ENCODE peak calls at places on chromosomes 3 and 15, in ten cellular contexts. J is astrocyte, U is hepatocyte, K is A549, N is left ventricle myocardium inferior, Y is heart right ventricle, G is IMR-90, L is cardiac muscle cell, A is tibial nerve, W is esophagus squamous epithelium. Q is an unnamed sample.

GRCh38 chr3:86051058-86051457 is 939.9 kb downstream of the VGLL3 start:
- DNase-seq in J (no peak), U (peak; percentile 42), K (no peak), N (no peak), Y (no peak), G (no peak), L (no peak), A (no peak), W (no peak), Q (no peak)

GRCh38 chr15:82572986-82573385 is 32.7 kb upstream of the RPS17 start:
- DNase-seq in J (no peak), U (no peak), K (no peak), N (no peak), Y (no peak), G (no peak), L (no peak), A (no peak), W (no peak), Q (no peak)

GRCh38 chr15:82875411-82876003 is 66.1 kb downstream of the WHAMM start:
- DNase-seq in J (peak; percentile 69), U (no peak), K (no peak), N (no peak), Y (no peak), G (peak; percentile 86), L (no peak), A (no peak), W (no peak), Q (peak; percentile 27)

GRCh38 chr3:126008219-126008618 is 39.2 kb downstream of the ROPN1B start:
- DNase-seq in J (no peak), U (no peak), K (no peak), N (no peak), Y (no peak), G (no peak), L (no peak), A (no peak), W (no peak), Q (no peak)

GRCh38 chr3:13858768-13859520 is 20.9 kb downstream of the WNT7A start:
- DNase-seq in J (no peak), U (no peak), K (no peak), N (no peak), Y (no peak), G (no peak), L (no peak), A (no peak), W (no peak), Q (no peak)

GRCh38 chr3:52124766-52125165 is 29.5 kb downstream of the POC1A start:
- DNase-seq in J (no peak), U (no peak), K (no peak), N (no peak), Y (no peak), G (no peak), L (no peak), A (no peak), W (no peak), Q (no peak)

GRCh38 chr3:195908439-195909293 is at the start of gene TNK2:
- DNase-seq in J (no peak), U (peak; percentile 63), K (no peak), N (no peak), Y (peak; percentile 46), G (no peak), L (peak; percentile 59), A (no peak), W (no peak), Q (no peak)

GRCh38 chr3:53913401-53913800 is 21.7 kb upstream of the SELENOK start:
- DNase-seq in J (no peak), U (no peak), K (no peak), N (no peak), Y (no peak), G (no peak), L (no peak), A (no peak), W (no peak), Q (no peak)

GRCh38 chr3:157099337-157100078 is 60.4 kb downstream of the CCNL1 start:
- DNase-seq in J (peak; percentile 73), U (no peak), K (no peak), N (no peak), Y (no peak), G (peak; percentile 47), L (peak; percentile 46), A (no peak), W (no peak), Q (peak; percentile 76)

GRCh38 chr3:189515916-189516531 is 115.2 kb upstream of the TP63 start:
- DNase-seq in J (peak; percentile 36), U (no peak), K (no peak), N (no peak), Y (no peak), G (no peak), L (no peak), A (no peak), W (no peak), Q (no peak)

GRCh38 chr15:81480645-81481053 is 106.6 kb upstream of the TMC3 start:
- DNase-seq in J (peak; percentile 19), U (peak; percentile 86), K (peak; percentile 61), N (no peak), Y (no peak), G (peak; percentile 69), L (peak; percentile 80), A (peak; percentile 95), W (no peak), Q (peak; percentile 32)

GRCh38 chr15:58770519-58770856 is 614 bp upstream of the MINDY2 start:
- DNase-seq in J (peak; percentile 94), U (peak; percentile 64), K (no peak), N (no peak), Y (no peak), G (peak; percentile 84), L (no peak), A (peak; percentile 10), W (no peak), Q (peak; percentile 49)

GRCh38 chr15:76185716-76186115 is 125.6 kb downstream of the ETFA start:
- DNase-seq in J (peak; percentile 49), U (peak; percentile 54), K (peak; percentile 83), N (no peak), Y (no peak), G (peak; percentile 75), L (peak; percentile 29), A (no peak), W (no peak), Q (peak; percentile 43)

DNA sequence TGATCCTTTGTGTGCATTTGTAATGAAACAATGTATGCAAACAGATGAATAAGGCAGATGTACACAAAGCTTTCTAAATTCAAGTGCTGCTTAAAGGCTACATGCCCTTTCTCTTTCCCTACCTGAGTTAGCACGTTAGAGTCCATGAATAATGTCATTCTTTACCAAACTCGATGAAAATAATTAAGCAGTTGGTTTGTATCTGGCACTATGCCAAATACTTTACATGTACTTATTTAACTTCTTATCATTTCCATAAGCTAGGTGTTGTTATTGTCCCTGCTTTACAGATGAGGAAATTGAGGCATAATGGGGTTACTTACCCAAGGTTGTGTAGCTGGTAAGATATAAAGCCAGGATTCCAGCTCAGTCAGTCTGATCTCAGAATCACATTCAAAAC is 2.4 kb downstream of the GPR171 start:
- DNase-seq in J (no peak), U (no peak), K (no peak), N (no peak), Y (no peak), G (no peak), L (no peak), A (no peak), W (no peak), Q (no peak)
- H3K27ac ChIP-seq in J (no peak overlapping the region), U (no peak overlapping the region), K (no peak overlapping the region), N (no peak overlapping the region), Y (no peak overlapping the region), G (no peak overlapping the region), L (no peak overlapping the region), A (no peak overlapping the region), W (no peak overlapping the region), Q (no peak overlapping the region)

GRCh38 chr3:112776836-112777235 is 69.8 kb downstream of the CD200R1L start:
- DNase-seq in J (peak; percentile 16), U (no peak), K (no peak), N (no peak), Y (no peak), G (peak; percentile 44), L (no peak), A (no peak), W (no peak), Q (no peak)
- H3K4me1 ChIP-seq in J (peaks cover 43% of the 10 kb centered on the region), U (no peaks in the 10 kb centered on the region), K (peaks cover 96% of the 10 kb centered on the region), N (peaks cover 5% of the 10 kb centered on the region), Y (peaks cover 36% of the 10 kb centered on the region), G (peaks cover 45% of the 10 kb centered on the region), L (no peaks in the 10 kb centered on the region), A (no peaks in the 10 kb centered on the region), W (peaks cover 32% of the 10 kb centered on the region), Q (peaks cover 47% of the 10 kb centered on the region)

GRCh38 chr15:79769933-79770332 is 126.9 kb downstream of the MTHFS start:
- DNase-seq in J (no peak), U (no peak), K (no peak), N (no peak), Y (no peak), G (no peak), L (no peak), A (no peak), W (no peak), Q (no peak)

DNA sequence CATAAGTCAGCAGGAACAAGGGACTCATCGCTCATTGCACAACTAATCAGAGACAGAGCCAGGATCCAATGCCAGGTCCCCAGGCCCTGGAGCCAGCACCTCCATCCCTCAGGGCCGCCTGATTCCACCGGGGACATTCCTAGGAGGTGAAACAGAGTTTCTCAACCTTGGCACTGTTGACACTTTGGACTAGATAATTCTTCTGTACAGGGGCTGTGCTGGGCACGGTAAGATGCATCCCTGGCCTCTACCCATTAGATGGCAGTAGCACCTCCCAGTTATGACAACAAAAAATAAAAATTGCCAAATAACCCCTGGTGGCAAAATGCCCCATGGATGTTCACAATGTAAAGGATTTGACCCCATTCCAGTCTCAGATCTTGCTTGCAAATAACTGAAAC is 127.7 kb downstream of the MTHFS start:
- DNase-seq in J (no peak), U (no peak), K (peak; percentile 63), N (no peak), Y (no peak), G (no peak), L (peak; percentile 8), A (no peak), W (no peak), Q (peak; percentile 2)
- TF ChIP-seq CTCF in J (no peak), U (peak; percentile 33), K (peak; percentile 51), N (peak; percentile 39), Y (peak; percentile 31), G (peak; percentile 31), L (peak; percentile 40), A (no peak), W (no peak), Q (peak; percentile 45)

GRCh38 chr15:88394553-88395159 is 72.5 kb downstream of the MRPL46 start:
- DNase-seq in J (peak; percentile 31), U (no peak), K (no peak), N (no peak), Y (no peak), G (no peak), L (no peak), A (no peak), W (no peak), Q (no peak)

GRCh38 chr15:88395241-88395640 is 71.9 kb downstream of the MRPL46 start:
- DNase-seq in J (no peak), U (no peak), K (no peak), N (no peak), Y (no peak), G (no peak), L (no peak), A (no peak), W (no peak), Q (no peak)

GRCh38 chr15:88391700-88392099 is 75.5 kb downstream of the MRPL46 start:
- DNase-seq in J (no peak), U (no peak), K (peak; percentile 70), N (no peak), Y (no peak), G (no peak), L (no peak), A (no peak), W (no peak), Q (no peak)

GRCh38 chr15:88396382-88396781 is 70.8 kb downstream of the MRPL46 start:
- DNase-seq in J (no peak), U (peak; percentile 35), K (no peak), N (no peak), Y (no peak), G (no peak), L (no peak), A (no peak), W (no peak), Q (no peak)

GRCh38 chr15:88393719-88394519 is 73.3 kb downstream of the MRPL46 start:
- DNase-seq in J (peak; percentile 50), U (no peak), K (peak; percentile 47), N (no peak), Y (no peak), G (no peak), L (no peak), A (no peak), W (no peak), Q (peak; percentile 8)
- H3K27ac ChIP-seq in J (no peak overlapping the region), U (peak overlapping the region; percentile 21), K (peak overlapping the region; percentile 97), N (peak overlapping the region; percentile 44), Y (no peak overlapping the region), G (no peak overlapping the region), L (no peak overlapping the region), A (no peak overlapping the region), W (no peak overlapping the region), Q (no peak overlapping the region)